ENCODE peak calls at places on chromosomes 2 and 18, in five cellular contexts. V is fibroblast of mammary gland, B is A549, P is dorsolateral prefrontal cortex, S is foreskin fibroblast. T is an unnamed sample.

GRCh38 chr2:70248810-70249438 is 496 bp upstream of the TIA1 start:
- DNase-seq in B (peak), P (peak), S (no peak), V (no peak), T (peak)

GRCh38 chr2:66915237-66915636 is 480.3 kb downstream of the MEIS1 start:
- DNase-seq in V (no peak), B (no peak), S (peak), P (no peak), T (no peak)

GRCh38 chr2:53785378-53785777 is 1.4 kb downstream of the ASB3 start:
- DNase-seq in B (no peak), P (no peak), S (no peak), V (peak), T (no peak)

GRCh38 chr2:15971351-15971750 is 31.0 kb downstream of the MYCN start:
- DNase-seq in P (no peak), B (no peak), S (no peak), V (no peak), T (no peak)

GRCh38 chr2:12338946-12339697 is 377.6 kb upstream of the TRIB2 start:
- DNase-seq in V (no peak), P (no peak), B (no peak), S (no peak), T (no peak)

GRCh38 chr18:6215888-6216287 is 198.8 kb downstream of the L3MBTL4 start:
- DNase-seq in B (no peak), P (no peak), V (no peak), S (no peak), T (no peak)

GRCh38 chr2:205657579-205657978 is 24.7 kb upstream of the NRP2 start:
- DNase-seq in P (no peak), S (peak), B (no peak), V (peak), T (no peak)

GRCh38 chr2:144942516-144943256 is 422.8 kb upstream of the ZEB2 start:
- DNase-seq in V (peak), P (no peak), S (peak), B (peak), T (no peak)

GRCh38 chr2:232438951-232439757 is 16.8 kb upstream of the ALPI start:
- DNase-seq in P (no peak), B (peak), V (peak), S (peak), T (no peak)